ENCODE peak calls at places on chromosomes 13 and 19, in five cellular contexts. C, J, T, I and R are unnamed samples.
A peak's percentile ranks its signal among the peaks of the same experiment; 100 is the strongest.

GRCh38 chr19:15534957-15535864 is 26.9 kb downstream of the CYP4F22 start:
- DNase-seq in C (no peak), J (no peak), T (no peak), I (no peak), R (no peak)

GRCh38 chr13:91323349-91323748 is 24.1 kb upstream of the MIR17HG start:
- DNase-seq in C (no peak), J (no peak), T (no peak), I (no peak), R (no peak)

GRCh38 chr19:33507021-33507956 is 14.3 kb downstream of the PEPD start:
- DNase-seq in C (no peak), J (peak; percentile 91), T (no peak), I (no peak), R (peak; percentile 42)

GRCh38 chr19:10086904-10087256 is 763 bp downstream of the SHFL start:
- DNase-seq in C (no peak), J (no peak), T (no peak), I (no peak), R (no peak)

GRCh38 chr13:92589955-92590354 is 636.7 kb upstream of the GPC6 start:
- DNase-seq in C (no peak), J (no peak), T (no peak), I (no peak), R (no peak)

GRCh38 chr13:52345048-52345447 is 60.9 kb downstream of the THSD1 start:
- DNase-seq in C (peak; percentile 60), J (no peak), T (no peak), I (peak; percentile 47), R (peak; percentile 50)

GRCh38 chr19:5200844-5201243 is 139.8 kb downstream of the PTPRS start:
- DNase-seq in C (no peak), J (no peak), T (no peak), I (no peak), R (no peak)

GRCh38 chr19:947707-948533 is 22.1 kb downstream of the ARID3A start:
- DNase-seq in C (no peak), J (no peak), T (no peak), I (no peak), R (no peak)

GRCh38 chr19:9847087-9847671 is 12.1 kb downstream of the PIN1 start:
- DNase-seq in C (peak; percentile 71), J (peak; percentile 59), T (peak; percentile 23), I (peak; percentile 97), R (peak; percentile 90)

GRCh38 chr13:31050486-31051400 is 111.0 kb downstream of the HSPH1 start:
- DNase-seq in C (no peak), J (peak; percentile 38), T (no peak), I (peak; percentile 57), R (no peak)

GRCh38 chr19:9565900-9566705 is 18.2 kb downstream of the ZNF121 start:
- DNase-seq in C (no peak), J (no peak), T (no peak), I (peak; percentile 7), R (peak; percentile 26)

GRCh38 chr13:73245271-73245670 is 186.5 kb downstream of the KLF5 start:
- DNase-seq in C (no peak), J (no peak), T (no peak), I (no peak), R (no peak)

GRCh38 chr13:60811581-60811980 is 414.6 kb downstream of the TDRD3 start:
- DNase-seq in C (no peak), J (no peak), T (no peak), I (no peak), R (no peak)

GRCh38 chr13:25847635-25848616 is 203.9 kb downstream of the SHISA2 start:
- DNase-seq in C (no peak), J (peak; percentile 71), T (no peak), I (no peak), R (no peak)

GRCh38 chr13:98985591-98985990 is 7.7 kb upstream of the DOCK9 start:
- DNase-seq in C (no peak), J (no peak), T (no peak), I (no peak), R (no peak)

GRCh38 chr19:13118424-13119193 is 545 bp downstream of the NACC1 start:
- DNase-seq in C (peak; percentile 42), J (peak; percentile 83), T (peak; percentile 50), I (peak; percentile 31), R (peak; percentile 30)

GRCh38 chr13:75685239-75685697 is 49.1 kb downstream of the LMO7 start:
- DNase-seq in C (peak; percentile 89), J (no peak), T (peak; percentile 42), I (peak; percentile 91), R (peak; percentile 87)
- TF ChIP-seq CTCF in C (peak; percentile 47), J (peak; percentile 42), T (no peak), I (peak; percentile 62), R (peak; percentile 33)

GRCh38 chr13:40664100-40665060 is 2.1 kb downstream of the FOXO1 start:
- DNase-seq in C (peak; percentile 36), J (peak; percentile 70), T (peak; percentile 43), I (no peak), R (peak; percentile 13)
- H2AFZ ChIP-seq in C (peak overlapping the region; percentile 82), J (peak overlapping the region; percentile 96), T (no peak overlapping the region), I (peak overlapping the region; percentile 86), R (peak overlapping the region; percentile 89)

GRCh38 chr19:14301150-14301549 is 80.1 kb upstream of the ADGRE5 start:
- DNase-seq in C (no peak), J (no peak), T (no peak), I (no peak), R (no peak)

GRCh38 chr19:14300281-14300680 is 81.0 kb upstream of the ADGRE5 start:
- DNase-seq in C (peak; percentile 5), J (no peak), T (no peak), I (no peak), R (no peak)

GRCh38 chr19:14310055-14310454 is 71.2 kb upstream of the ADGRE5 start:
- DNase-seq in C (no peak), J (no peak), T (no peak), I (no peak), R (no peak)

GRCh38 chr19:14305706-14306105 is 75.5 kb upstream of the ADGRE5 start:
- DNase-seq in C (no peak), J (no peak), T (no peak), I (no peak), R (no peak)
- TF ChIP-seq CTCF in C (no peak), J (no peak), T (no peak), I (no peak), R (no peak)

GRCh38 chr13:85543144-85543543 is 256.1 kb downstream of the SLITRK6 start:
- DNase-seq in C (peak; percentile 60), J (no peak), T (no peak), I (no peak), R (no peak)
- H2AFZ ChIP-seq in C (peak overlapping the region; percentile 13), J (no peak overlapping the region), T (no peak overlapping the region), I (no peak overlapping the region), R (no peak overlapping the region)

DNA sequence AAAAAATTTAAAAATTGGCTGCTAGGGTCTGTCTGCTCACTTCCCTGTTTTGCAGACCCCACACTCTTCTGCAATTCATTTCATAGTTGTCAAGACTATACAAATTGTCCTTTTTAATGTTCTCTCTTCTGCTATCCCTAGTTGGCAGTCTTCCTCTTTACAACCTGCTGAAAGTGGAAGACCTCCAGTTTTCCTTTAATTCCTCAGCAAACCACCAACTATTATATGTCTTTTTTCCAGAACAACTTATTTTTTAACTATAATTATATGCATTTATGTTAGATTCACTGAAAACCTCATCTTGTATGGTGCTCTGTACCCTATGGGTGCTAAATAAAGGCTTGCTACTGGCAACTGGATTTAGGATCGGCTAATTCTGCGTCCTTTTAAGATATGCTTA is 1.1 kb upstream of the PHF11 start:
- DNase-seq in C (no peak), J (no peak), T (no peak), I (no peak), R (no peak)
- TF ChIP-seq CTCF in C (no peak), J (no peak), T (no peak), I (no peak), R (no peak)

GRCh38 chr19:19407640-19407933 is 2.1 kb downstream of the GATAD2A start:
- DNase-seq in C (no peak), J (no peak), T (no peak), I (no peak), R (no peak)

GRCh38 chr19:19404879-19405860 is at the start of gene GATAD2A:
- DNase-seq in C (peak; percentile 92), J (peak; percentile 98), T (peak; percentile 75), I (peak; percentile 89), R (peak; percentile 77)

GRCh38 chr19:19406878-19407639 is 1.6 kb downstream of the GATAD2A start:
- DNase-seq in C (peak; percentile 56), J (no peak), T (peak; percentile 42), I (peak; percentile 45), R (peak; percentile 43)

GRCh38 chr19:19403373-19403901 is 2.0 kb upstream of the GATAD2A start:
- DNase-seq in C (peak; percentile 56), J (no peak), T (no peak), I (peak; percentile 44), R (peak; percentile 41)

GRCh38 chr19:19405919-19406877 is 723 bp downstream of the GATAD2A start:
- DNase-seq in C (peak; percentile 50), J (peak; percentile 80), T (no peak), I (peak; percentile 60), R (peak; percentile 46)
- H2AFZ ChIP-seq in C (peak overlapping the region; percentile 45), J (no peak overlapping the region), T (no peak overlapping the region), I (peak overlapping the region; percentile 77), R (peak overlapping the region; percentile 14)

GRCh38 chr19:7638802-7639465 is 2.0 kb downstream of the STXBP2 start:
- DNase-seq in C (no peak), J (no peak), T (no peak), I (no peak), R (no peak)

GRCh38 chr19:7642295-7643046 is 5.6 kb downstream of the STXBP2 start:
- DNase-seq in C (no peak), J (no peak), T (no peak), I (no peak), R (no peak)

GRCh38 chr19:7639863-7640348 is 3.0 kb downstream of the STXBP2 start:
- DNase-seq in C (no peak), J (no peak), T (no peak), I (no peak), R (no peak)

GRCh38 chr19:7640803-7641202 is 3.9 kb downstream of the STXBP2 start:
- DNase-seq in C (no peak), J (no peak), T (no peak), I (no peak), R (no peak)

DNA sequence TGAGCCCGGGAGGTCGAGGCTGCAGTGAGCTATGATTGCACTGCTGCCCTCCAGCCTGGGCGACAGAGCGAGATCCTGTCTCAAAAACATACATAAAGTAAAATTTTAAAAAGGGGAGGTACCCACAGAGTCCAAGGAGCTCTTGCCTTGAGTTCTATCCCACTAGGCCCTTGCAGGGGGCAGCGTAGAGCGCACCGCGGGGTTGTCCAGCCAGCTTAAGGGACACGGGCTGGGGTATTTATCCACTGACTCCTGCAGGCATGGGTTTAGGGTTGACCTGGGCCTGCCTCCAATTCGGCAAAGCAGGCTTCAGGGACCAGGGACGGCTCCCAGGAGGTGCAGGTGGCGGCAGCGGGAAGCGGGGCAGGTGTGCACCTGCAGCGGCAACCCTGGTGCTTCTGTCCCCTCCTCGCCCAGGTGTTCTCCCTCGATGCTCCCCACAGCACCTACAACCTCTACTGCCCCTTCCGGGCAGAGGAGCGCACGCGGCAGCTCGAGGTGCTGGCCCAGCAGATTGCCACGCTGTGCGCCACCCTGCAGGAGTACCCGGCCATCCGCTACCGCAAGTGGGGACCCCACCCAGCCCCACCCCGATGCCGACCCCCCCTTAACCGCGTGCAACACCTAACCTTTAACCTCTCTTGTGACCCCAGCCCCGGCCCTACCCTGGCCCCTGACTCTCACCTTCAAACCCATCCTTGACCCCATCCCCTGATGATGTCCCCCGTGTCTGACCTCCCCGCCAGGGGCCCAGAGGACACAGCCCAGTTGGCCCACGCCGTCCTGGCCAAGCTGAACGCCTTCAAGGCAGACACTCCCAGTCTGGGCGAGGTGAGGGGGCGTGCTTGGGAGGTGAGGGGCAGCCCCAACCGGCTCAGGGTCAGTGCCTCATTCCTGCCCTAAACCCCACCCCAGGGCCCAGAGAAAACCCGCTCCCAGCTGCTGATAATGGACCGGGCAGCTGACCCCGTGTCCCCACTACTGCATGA is 4.7 kb downstream of the STXBP2 start:
- DNase-seq in C (no peak), J (no peak), T (no peak), I (no peak), R (no peak)
- TF ChIP-seq CTCF in C (no peak), J (peak; percentile 12), T (peak; percentile 25), I (peak; percentile 6), R (no peak)